ENCODE peak calls at places on chromosomes 5 and 9, in five cellular contexts. One of them, this sample, is unnamed.

GRCh38 chr9:133112361-133113026 is 8.5 kb downstream of the RALGDS start:
- DNase-seq in IMR-90: no peak
- DNase-seq in K562: no peak
- DNase-seq in body of pancreas: peak
- DNase-seq in A549: no peak
- DNase-seq in this sample: no peak

GRCh38 chr5:164336906-164337305 is 831.5 kb downstream of the MAT2B start:
- DNase-seq in IMR-90: peak
- DNase-seq in K562: no peak
- DNase-seq in body of pancreas: no peak
- DNase-seq in A549: no peak
- DNase-seq in this sample: no peak

GRCh38 chr5:174229640-174230350 is 184.3 kb downstream of the NSG2 start:
- DNase-seq in IMR-90: peak
- DNase-seq in K562: no peak
- DNase-seq in body of pancreas: no peak
- DNase-seq in A549: no peak
- DNase-seq in this sample: peak

GRCh38 chr5:142531977-142532376 is 153.9 kb downstream of the FGF1 start:
- DNase-seq in IMR-90: no peak
- DNase-seq in K562: no peak
- DNase-seq in body of pancreas: no peak
- DNase-seq in A549: no peak
- DNase-seq in this sample: no peak

GRCh38 chr5:137598341-137598740 is 99.2 kb upstream of the SPOCK1 start:
- DNase-seq in IMR-90: no peak
- DNase-seq in K562: no peak
- DNase-seq in body of pancreas: no peak
- DNase-seq in A549: no peak
- DNase-seq in this sample: no peak

GRCh38 chr9:13707635-13708410 is 428.3 kb upstream of the MPDZ start:
- DNase-seq in IMR-90: peak
- DNase-seq in K562: no peak
- DNase-seq in body of pancreas: no peak
- DNase-seq in A549: no peak
- DNase-seq in this sample: no peak

GRCh38 chr5:103120607-103121200 is 603 bp downstream of the PPIP5K2 start:
- DNase-seq in IMR-90: peak
- DNase-seq in K562: peak
- DNase-seq in body of pancreas: no peak
- DNase-seq in A549: no peak
- DNase-seq in this sample: no peak

GRCh38 chr9:89345476-89345875 is 27.2 kb downstream of the SECISBP2 start:
- DNase-seq in IMR-90: no peak
- DNase-seq in K562: no peak
- DNase-seq in body of pancreas: no peak
- DNase-seq in A549: no peak
- DNase-seq in this sample: no peak

GRCh38 chr5:33423018-33423630 is 17.6 kb upstream of the TARS1 start:
- DNase-seq in IMR-90: peak
- DNase-seq in K562: peak
- DNase-seq in body of pancreas: no peak
- DNase-seq in A549: no peak
- DNase-seq in this sample: no peak

GRCh38 chr5:1763548-1763911 is 36.1 kb downstream of the MRPL36 start:
- DNase-seq in IMR-90: peak
- DNase-seq in K562: peak
- DNase-seq in body of pancreas: peak
- DNase-seq in A549: peak
- DNase-seq in this sample: no peak

GRCh38 chr9:84339951-84340350 is 607 bp downstream of the SLC28A3 start:
- DNase-seq in IMR-90: no peak
- DNase-seq in K562: no peak
- DNase-seq in body of pancreas: no peak
- DNase-seq in A549: no peak
- DNase-seq in this sample: peak

GRCh38 chr5:138662599-138662998 is 87.4 kb upstream of the HSPA9 start:
- DNase-seq in IMR-90: no peak
- DNase-seq in K562: no peak
- DNase-seq in body of pancreas: peak
- DNase-seq in A549: no peak
- DNase-seq in this sample: no peak

GRCh38 chr5:115439042-115439441 is 105.5 kb downstream of the FEM1C start:
- DNase-seq in IMR-90: no peak
- DNase-seq in K562: no peak
- DNase-seq in body of pancreas: no peak
- DNase-seq in A549: no peak
- DNase-seq in this sample: no peak

DNA sequence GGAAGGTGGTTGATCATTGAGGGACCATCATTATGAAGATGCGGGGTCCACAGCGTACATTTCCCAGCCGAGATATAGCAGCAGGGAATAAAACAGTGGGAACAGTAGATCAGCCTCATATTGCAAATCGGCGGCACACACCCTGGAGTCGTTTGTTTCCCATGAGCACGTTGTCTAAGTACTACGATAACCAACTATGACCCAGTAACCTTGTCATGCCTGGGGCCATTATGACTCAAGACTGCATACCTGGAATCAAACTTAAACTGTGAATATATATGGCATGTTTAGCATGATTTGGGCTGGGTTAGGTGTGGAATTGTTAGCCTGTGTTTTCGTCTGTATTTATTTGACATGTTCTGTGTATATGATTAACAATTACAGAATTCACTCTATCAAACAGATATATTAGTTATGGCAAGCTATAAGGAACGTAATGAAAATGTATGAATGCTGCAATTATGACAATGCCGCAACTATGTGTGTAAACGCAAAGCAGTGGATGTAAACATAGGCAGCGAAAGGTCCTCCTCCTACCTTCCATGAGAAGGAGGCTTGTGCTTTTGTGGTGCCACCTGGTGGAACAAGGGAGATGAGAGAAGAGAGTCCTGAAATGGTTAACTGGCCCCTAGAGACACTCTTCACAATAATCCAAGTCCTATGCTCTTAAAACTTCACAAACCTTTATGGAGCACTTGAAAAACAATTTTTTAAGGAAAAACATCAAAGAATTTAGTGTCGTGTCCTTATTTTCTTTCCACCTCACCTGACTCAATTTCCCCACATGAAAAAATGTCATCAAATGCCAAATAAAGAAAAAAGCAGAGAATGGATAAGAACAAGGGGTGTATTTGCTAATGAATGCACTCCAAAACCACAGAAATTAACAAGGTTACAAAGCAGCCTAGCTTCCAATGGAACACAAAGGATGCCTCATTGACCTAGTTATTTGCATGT is 47.1 kb downstream of the SEMA5A start:
- DNase-seq in IMR-90: peak
- DNase-seq in K562: peak
- DNase-seq in body of pancreas: peak
- DNase-seq in A549: no peak
- DNase-seq in this sample: no peak
- TF ChIP-seq CTCF in IMR-90: peak
- TF ChIP-seq CTCF in K562: peak
- TF ChIP-seq CTCF in body of pancreas: peak
- TF ChIP-seq CTCF in A549: peak
- TF ChIP-seq CTCF in this sample: no peak

GRCh38 chr5:149448831-149449714 is 70.0 kb upstream of the IL17B start:
- DNase-seq in IMR-90: no peak
- DNase-seq in K562: peak
- DNase-seq in body of pancreas: no peak
- DNase-seq in A549: no peak
- DNase-seq in this sample: no peak

GRCh38 chr5:149452665-149453617 is 73.8 kb upstream of the IL17B start:
- DNase-seq in IMR-90: peak
- DNase-seq in K562: no peak
- DNase-seq in body of pancreas: no peak
- DNase-seq in A549: no peak
- DNase-seq in this sample: no peak

GRCh38 chr5:149453618-149454415 is 74.7 kb upstream of the IL17B start:
- DNase-seq in IMR-90: no peak
- DNase-seq in K562: no peak
- DNase-seq in body of pancreas: no peak
- DNase-seq in A549: no peak
- DNase-seq in this sample: no peak

GRCh38 chr5:149450199-149450598 is 71.1 kb upstream of the IL17B start:
- DNase-seq in IMR-90: peak
- DNase-seq in K562: no peak
- DNase-seq in body of pancreas: peak
- DNase-seq in A549: no peak
- DNase-seq in this sample: no peak

DNA sequence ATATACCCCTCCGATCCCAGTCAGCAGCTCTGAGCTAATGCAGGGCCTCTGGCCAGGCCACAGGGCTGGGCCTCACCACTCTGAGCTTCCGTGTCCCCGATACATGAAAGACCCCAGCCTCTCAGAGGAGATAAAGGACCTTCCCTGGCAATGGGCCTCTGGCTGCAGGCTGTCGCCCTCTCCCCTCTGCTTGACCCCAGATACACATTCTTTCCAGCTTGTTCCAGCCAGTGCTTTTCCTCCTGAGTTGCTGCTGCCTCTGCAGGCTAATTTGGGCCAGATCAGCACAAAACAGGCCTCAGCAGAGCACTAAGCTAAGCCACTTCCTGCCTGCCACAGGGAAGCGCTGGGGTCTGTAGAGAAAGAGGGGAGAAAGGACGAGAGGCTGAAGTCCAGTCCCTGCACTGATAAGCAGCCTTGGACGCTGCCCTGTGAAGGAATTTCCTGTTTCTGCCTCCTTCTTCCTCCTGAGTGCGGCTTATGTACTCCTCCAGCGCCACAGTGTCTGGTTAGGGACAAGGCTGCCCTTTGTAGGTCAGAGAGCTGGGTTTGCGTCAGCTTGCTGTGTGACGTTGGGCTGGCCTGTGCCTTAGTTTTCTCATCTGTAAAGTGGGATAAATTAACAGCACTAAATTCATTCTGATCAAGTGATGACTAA is 73.0 kb upstream of the IL17B start:
- DNase-seq in IMR-90: peak
- DNase-seq in K562: peak
- DNase-seq in body of pancreas: peak
- DNase-seq in A549: no peak
- DNase-seq in this sample: no peak
- TF ChIP-seq POLR2A in IMR-90: no peak
- TF ChIP-seq POLR2A in K562: peak
- TF ChIP-seq POLR2A in body of pancreas: peak
- TF ChIP-seq POLR2A in A549: no peak
- TF ChIP-seq POLR2A in this sample: no peak

DNA sequence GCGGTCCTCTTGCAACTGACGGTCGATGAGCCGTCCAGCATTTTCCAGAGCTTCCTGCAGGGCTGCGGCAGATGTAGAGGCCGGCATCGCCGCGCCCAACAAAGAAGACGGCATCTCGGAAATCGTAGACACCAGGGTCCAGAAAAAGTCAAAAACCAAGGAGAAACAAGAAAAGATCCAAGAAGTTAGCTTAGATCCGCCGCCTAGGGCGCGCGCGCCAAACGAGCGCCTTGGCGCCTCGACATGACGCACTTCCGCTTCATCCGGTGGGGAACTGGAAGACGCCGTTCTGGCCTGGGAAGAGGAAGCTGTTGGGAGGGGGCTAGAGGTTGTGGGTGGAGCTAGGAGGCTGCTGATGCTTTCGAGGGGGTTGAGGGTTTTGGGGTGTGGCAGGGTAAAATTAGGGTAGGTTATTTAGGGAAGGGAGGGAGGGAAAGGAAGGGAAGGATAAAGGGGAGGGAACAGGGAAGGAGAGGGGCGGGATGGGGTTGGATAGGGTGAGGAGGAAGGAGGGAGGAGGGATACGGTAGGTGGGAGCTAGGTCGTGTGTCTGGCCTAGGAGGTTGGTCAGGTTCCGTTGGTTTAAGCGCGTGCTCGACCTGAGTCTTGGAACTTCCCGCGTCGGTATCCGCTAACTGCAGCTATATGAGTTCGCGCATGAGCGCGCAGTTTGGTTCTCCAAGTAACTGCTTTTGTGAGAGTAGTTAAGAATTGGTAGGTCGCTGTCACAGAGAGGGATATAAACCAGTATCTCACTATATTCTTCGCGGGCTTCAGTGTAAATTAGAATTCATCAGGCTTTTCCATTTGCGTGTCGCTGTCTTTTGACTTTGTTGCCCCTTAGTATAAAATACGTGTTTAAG is at the start of gene NUP155:
- DNase-seq in IMR-90: peak
- DNase-seq in K562: peak
- DNase-seq in body of pancreas: peak
- DNase-seq in A549: peak
- DNase-seq in this sample: peak
- TF ChIP-seq CTCF in IMR-90: no peak
- TF ChIP-seq CTCF in K562: no peak
- TF ChIP-seq CTCF in body of pancreas: peak
- TF ChIP-seq CTCF in A549: no peak
- TF ChIP-seq CTCF in this sample: no peak

DNA sequence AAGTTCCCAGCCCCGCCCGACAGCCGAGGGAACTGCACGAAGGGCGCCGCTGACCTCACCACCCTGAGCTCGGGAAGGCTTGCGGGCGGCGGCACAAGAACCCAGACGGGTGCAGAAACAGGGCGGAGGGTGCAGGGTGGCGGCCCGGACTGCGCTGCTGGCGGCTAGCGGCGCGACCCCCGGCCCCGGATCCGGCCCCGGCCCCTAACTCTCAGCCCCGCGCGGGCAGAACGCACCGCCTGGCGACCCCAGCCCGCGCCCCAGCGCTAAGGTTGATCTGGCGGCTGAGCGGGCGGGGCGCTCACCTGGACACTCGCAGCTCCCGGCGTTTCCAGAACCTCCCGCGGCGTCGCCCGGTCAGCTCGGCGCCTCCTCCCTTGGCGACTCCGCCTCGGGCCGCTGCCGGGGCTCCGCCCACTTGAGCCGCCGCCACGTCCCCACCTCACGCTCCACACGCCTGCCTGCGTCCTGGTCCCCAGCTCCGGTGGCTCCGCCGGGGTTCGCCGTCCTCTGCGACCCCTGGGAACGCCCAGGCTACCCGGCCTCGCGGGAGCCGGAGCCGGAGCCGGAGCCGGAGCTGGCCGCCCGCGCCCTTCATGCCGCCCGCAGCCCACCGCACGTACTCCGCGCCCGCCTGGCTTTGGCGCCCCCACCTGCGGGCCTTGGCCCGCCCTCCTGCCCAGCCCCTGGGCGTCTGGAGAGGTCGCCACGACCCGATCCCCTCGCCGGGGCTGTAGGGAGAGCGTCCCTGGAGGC is at the start of gene P4HA2:
- DNase-seq in IMR-90: peak
- DNase-seq in K562: peak
- DNase-seq in body of pancreas: peak
- DNase-seq in A549: peak
- DNase-seq in this sample: peak
- TF ChIP-seq POLR2A in IMR-90: peak
- TF ChIP-seq POLR2A in K562: peak
- TF ChIP-seq POLR2A in body of pancreas: peak
- TF ChIP-seq POLR2A in A549: peak
- TF ChIP-seq POLR2A in this sample: peak

DNA sequence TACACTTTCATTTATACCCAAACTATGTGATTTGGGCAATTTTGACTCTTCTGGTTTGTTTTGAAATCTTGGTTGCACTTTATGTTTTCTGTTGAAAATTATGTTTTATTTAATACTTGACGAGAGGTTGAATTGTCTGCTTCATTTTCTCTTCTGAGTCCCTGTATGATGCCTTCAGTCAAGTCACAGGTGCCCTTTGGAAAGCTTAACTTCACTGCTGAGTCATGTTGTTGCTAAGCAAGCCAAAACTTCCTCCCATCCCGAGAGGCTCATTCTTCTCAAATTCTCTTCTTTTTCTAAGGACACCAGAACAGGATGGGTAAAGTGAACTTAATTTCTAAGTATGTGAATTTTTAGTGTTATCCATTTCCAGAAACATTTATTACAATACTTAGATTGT is 455.3 kb upstream of the PTGER4 start:
- DNase-seq in IMR-90: peak
- DNase-seq in K562: no peak
- DNase-seq in body of pancreas: no peak
- DNase-seq in A549: no peak
- DNase-seq in this sample: no peak
- TF ChIP-seq CTCF in IMR-90: no peak
- TF ChIP-seq CTCF in K562: no peak
- TF ChIP-seq CTCF in body of pancreas: no peak
- TF ChIP-seq CTCF in A549: no peak
- TF ChIP-seq CTCF in this sample: no peak

This sample was measured in thyroid gland.